ENCODE peak calls at places on chromosomes 3 and 15, in seven cellular contexts. G is GM23338, N is IMR-90, V is neural progenitor cell, I is mesenchymal stem cell, Q is H1, E is fibroblast of lung. B is an unnamed sample.

GRCh38 chr3:126977821-126978220 is 5.1 kb upstream of the PLXNA1 start:
- DNase-seq in N (no peak), V (no peak), I (no peak), Q (no peak), G (no peak), E (no peak), B (no peak)

GRCh38 chr3:165339753-165340152 is 143.6 kb upstream of the SLITRK3 start:
- DNase-seq in E (peak; percentile 71), Q (no peak), N (peak; percentile 4), I (peak; percentile 22), G (peak; percentile 33), V (peak; percentile 8), B (peak; percentile 43)

GRCh38 chr3:35254917-35255316 is 384.4 kb upstream of the ARPP21 start:
- DNase-seq in V (no peak), G (no peak), I (no peak), Q (no peak), N (no peak), E (no peak), B (no peak)

GRCh38 chr15:62672268-62672667 is 370.3 kb upstream of the TPM1 start:
- DNase-seq in E (peak; percentile 7), I (no peak), N (peak; percentile 15), Q (no peak), G (no peak), V (no peak), B (no peak)

GRCh38 chr3:192296845-192297244 is 430.5 kb downstream of the FGF12 start:
- DNase-seq in Q (no peak), I (no peak), N (no peak), E (no peak), G (no peak), V (no peak), B (no peak)

GRCh38 chr3:169699070-169699469 is 35.6 kb upstream of the MECOM start:
- DNase-seq in Q (no peak), E (peak; percentile 75), I (no peak), G (no peak), N (peak; percentile 9), V (no peak), B (no peak)

GRCh38 chr3:153161714-153162512 is at the start of gene RAP2B:
- DNase-seq in E (peak; percentile 96), Q (peak; percentile 82), V (peak; percentile 96), I (peak; percentile 96), N (peak; percentile 93), G (peak; percentile 96), B (peak; percentile 94)

GRCh38 chr15:40238927-40239591 is at the start of gene PAK6:
- DNase-seq in V (peak; percentile 81), N (peak; percentile 53), E (no peak), G (peak; percentile 87), I (peak; percentile 53), Q (peak; percentile 60), B (peak; percentile 93)

GRCh38 chr15:80367094-80367493 is 37.1 kb upstream of the ARNT2 start:
- DNase-seq in V (peak; percentile 34), G (peak; percentile 90), Q (peak; percentile 15), N (peak; percentile 7), I (no peak), E (peak; percentile 25), B (peak; percentile 24)

GRCh38 chr3:53278667-53279066 is 22.8 kb upstream of the TKT start:
- DNase-seq in E (no peak), V (no peak), I (no peak), G (no peak), N (no peak), Q (no peak), B (no peak)

GRCh38 chr15:41872166-41872747 is 21.6 kb downstream of the SPTBN5 start:
- DNase-seq in V (no peak), Q (no peak), I (no peak), N (no peak), G (no peak), E (no peak), B (peak; percentile 36)

GRCh38 chr3:105806361-105806760 is 62.5 kb downstream of the CBLB start:
- DNase-seq in Q (no peak), V (no peak), G (no peak), E (peak; percentile 61), N (peak; percentile 30), I (no peak), B (peak; percentile 89)

GRCh38 chr3:11651477-11651876 is 7.8 kb upstream of the VGLL4 start:
- DNase-seq in G (no peak), Q (no peak), E (no peak), N (no peak), V (no peak), I (peak; percentile 35), B (no peak)

GRCh38 chr15:69793783-69794451 is 303.8 kb downstream of the TLE3 start:
- DNase-seq in Q (no peak), G (no peak), E (no peak), N (no peak), I (no peak), V (no peak), B (no peak)

GRCh38 chr3:184258926-184259325 is 2.4 kb downstream of the CAMK2N2 start:
- DNase-seq in I (no peak), N (no peak), V (no peak), G (no peak), E (no peak), Q (no peak), B (no peak)

DNA sequence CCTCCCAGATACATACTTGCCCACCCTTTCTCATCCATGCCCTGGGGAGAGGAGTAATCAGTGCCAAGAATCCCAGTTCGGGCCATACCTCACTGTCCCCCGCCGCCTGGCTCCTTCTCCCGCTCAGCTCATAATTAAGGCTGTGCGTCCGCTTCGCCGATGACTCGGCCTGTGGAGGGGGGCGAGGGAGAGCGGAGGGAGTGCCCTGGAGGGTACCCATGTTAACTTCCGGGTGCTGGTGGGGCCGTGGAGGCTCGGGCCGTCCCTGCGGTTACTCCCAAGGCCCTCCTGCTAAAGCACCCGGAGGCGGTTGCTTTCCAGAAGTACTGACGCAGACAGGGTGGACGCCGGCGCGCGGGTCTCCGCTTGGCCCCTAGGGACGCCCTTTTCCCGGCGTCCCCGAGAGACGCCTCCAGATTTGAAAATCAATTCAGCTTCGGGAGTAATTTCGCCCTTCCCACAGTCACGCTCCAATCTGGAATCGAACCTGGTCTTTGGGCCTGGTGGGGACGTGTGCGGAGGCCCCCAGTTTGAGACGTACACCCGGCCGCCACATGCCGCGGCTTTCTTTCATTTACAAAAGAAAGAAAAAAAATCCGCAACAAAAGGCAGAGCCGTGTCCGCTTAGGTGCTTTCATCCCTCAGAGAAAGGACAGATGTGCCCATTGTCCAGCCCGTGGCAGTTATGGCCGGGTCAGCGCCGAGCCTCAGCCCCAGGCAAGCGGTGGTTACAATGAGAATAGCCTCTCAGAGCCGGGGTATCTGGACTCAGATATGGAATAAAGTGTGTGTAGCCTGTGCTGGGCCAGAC is 1.0 kb upstream of the ONECUT1 start:
- DNase-seq in N (peak; percentile 7), Q (no peak), I (peak; percentile 23), V (peak; percentile 83), E (no peak), G (peak; percentile 63), B (no peak)
- H2AFZ ChIP-seq in N (peak overlapping the region; percentile 88), Q (no peak overlapping the region), I (no peak overlapping the region), V (peak overlapping the region; percentile 86), E (no peak overlapping the region), G (peak overlapping the region; percentile 23), B (no peak overlapping the region)

GRCh38 chr3:151347432-151347831 is 18.1 kb upstream of the P2RY13 start:
- DNase-seq in V (no peak), I (no peak), Q (no peak), E (no peak), N (no peak), G (peak; percentile 13), B (no peak)

GRCh38 chr3:151351648-151352047 is 22.3 kb upstream of the P2RY13 start:
- DNase-seq in G (no peak), I (no peak), V (no peak), E (no peak), N (no peak), Q (no peak), B (no peak)

GRCh38 chr3:151351216-151351615 is 21.9 kb upstream of the P2RY13 start:
- DNase-seq in V (no peak), G (peak; percentile 8), I (peak; percentile 26), N (no peak), Q (no peak), E (no peak), B (no peak)

GRCh38 chr3:151345854-151346253 is 16.5 kb upstream of the P2RY13 start:
- DNase-seq in I (peak; percentile 63), N (peak; percentile 82), E (peak; percentile 75), Q (no peak), V (no peak), G (no peak), B (peak; percentile 10)

DNA sequence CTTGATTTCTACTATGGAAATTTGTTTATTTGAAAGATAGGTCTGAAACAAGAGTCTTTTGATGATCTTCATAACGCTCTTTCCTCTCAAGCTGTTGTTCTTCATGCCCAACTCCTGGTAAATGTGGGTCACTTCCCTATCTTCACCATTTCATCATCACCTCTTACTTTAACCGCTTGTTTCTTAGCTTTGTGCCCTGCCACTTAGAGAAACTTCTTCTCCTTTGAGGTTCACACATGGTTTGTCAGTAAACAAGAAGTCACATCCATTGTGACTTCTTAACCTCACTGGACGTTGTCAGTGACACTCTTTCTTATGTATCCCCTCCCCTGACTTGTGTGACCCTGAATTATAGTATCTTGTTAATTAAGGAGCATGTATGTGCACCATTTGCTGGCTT is 16.9 kb upstream of the P2RY13 start:
- DNase-seq in E (no peak), N (no peak), G (no peak), Q (no peak), I (no peak), V (no peak), B (no peak)
- H3K27ac ChIP-seq in E (peak overlapping the region; percentile 34), N (no peak overlapping the region), G (no peak overlapping the region), Q (no peak overlapping the region), I (no peak overlapping the region), V (no peak overlapping the region), B (no peak overlapping the region)

DNA sequence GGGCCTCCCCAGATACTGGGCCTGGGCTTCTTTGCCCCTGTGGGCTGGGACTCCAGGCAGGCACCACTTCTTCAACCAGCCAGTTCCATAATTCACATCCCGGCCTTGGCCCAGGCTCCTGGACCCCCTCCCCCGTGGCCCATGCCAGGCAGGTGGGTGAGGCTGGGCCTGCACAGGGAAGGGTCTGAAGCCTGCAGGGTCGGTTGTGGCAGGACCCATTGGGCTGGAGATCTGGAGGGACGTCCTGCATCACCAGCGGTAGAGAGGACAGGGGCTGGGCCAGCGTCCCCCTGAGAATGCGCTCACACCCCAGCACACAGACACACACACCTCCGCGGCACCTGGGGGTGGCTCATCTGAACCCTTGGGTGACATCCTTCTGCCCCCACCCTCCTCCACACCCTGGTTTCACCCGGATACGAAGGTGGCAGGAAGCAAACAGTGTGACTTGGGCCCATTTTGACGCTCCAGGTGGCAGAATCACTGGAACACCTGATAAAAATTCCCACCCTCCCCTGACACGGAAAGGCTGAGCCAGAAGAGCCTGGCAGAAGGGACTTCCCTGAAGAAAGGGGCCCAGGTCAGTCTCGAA is 15.4 kb downstream of the ZDHHC19 start:
- DNase-seq in Q (no peak), E (no peak), V (no peak), G (no peak), I (no peak), N (no peak), B (no peak)
- H2AFZ ChIP-seq in Q (no peak overlapping the region), E (no peak overlapping the region), V (peak overlapping the region; percentile 61), G (no peak overlapping the region), I (no peak overlapping the region), N (no peak overlapping the region), B (no peak overlapping the region)

GRCh38 chr3:177681156-177681555 is 483.9 kb upstream of the TBL1XR1 start:
- DNase-seq in I (peak; percentile 16), V (no peak), E (no peak), Q (no peak), N (no peak), G (no peak), B (no peak)
- H3K27ac ChIP-seq in I (no peak overlapping the region), V (no peak overlapping the region), E (no peak overlapping the region), Q (no peak overlapping the region), N (no peak overlapping the region), G (no peak overlapping the region), B (no peak overlapping the region)

GRCh38 chr3:187750041-187750512 is 4.8 kb upstream of the BCL6 start:
- DNase-seq in I (peak; percentile 94), V (peak; percentile 66), Q (no peak), E (peak; percentile 61), N (peak; percentile 42), G (peak; percentile 91), B (peak; percentile 95)
- H2AFZ ChIP-seq in I (peak overlapping the region; percentile 42), V (peak overlapping the region; percentile 49), Q (peak overlapping the region; percentile 89), E (peak overlapping the region; percentile 65), N (peak overlapping the region; percentile 78), G (peak overlapping the region; percentile 48), B (peak overlapping the region; percentile 97)